ENCODE peak calls at places on chromosomes 1 and 21, in four cellular contexts. One of them, this sample, is unnamed.

GRCh38 chr1:1198423-1199140 is 7.8 kb downstream of the TNFRSF18 start:
- DNase-seq in body of pancreas: no peak
- DNase-seq in sigmoid colon: no peak
- DNase-seq in breast epithelium: no peak
- DNase-seq in this sample: no peak

GRCh38 chr1:20725189-20726106 is 7.1 kb downstream of the SH2D5 start:
- DNase-seq in body of pancreas: no peak
- DNase-seq in sigmoid colon: peak
- DNase-seq in breast epithelium: no peak
- DNase-seq in this sample: peak

GRCh38 chr1:41689596-41689995 is 205.1 kb upstream of the EDN2 start:
- DNase-seq in body of pancreas: no peak
- DNase-seq in sigmoid colon: no peak
- DNase-seq in breast epithelium: no peak
- DNase-seq in this sample: no peak

GRCh38 chr1:25641931-25642611 is 25.5 kb downstream of the MAN1C1 start:
- DNase-seq in body of pancreas: no peak
- DNase-seq in sigmoid colon: peak
- DNase-seq in breast epithelium: no peak
- DNase-seq in this sample: no peak

GRCh38 chr1:151512326-151512725 is 1.1 kb downstream of the CGN start:
- DNase-seq in body of pancreas: no peak
- DNase-seq in sigmoid colon: peak
- DNase-seq in breast epithelium: no peak
- DNase-seq in this sample: no peak

GRCh38 chr1:58852731-58853485 is 69.1 kb upstream of the JUN start:
- DNase-seq in body of pancreas: no peak
- DNase-seq in sigmoid colon: no peak
- DNase-seq in breast epithelium: no peak
- DNase-seq in this sample: no peak

GRCh38 chr1:214445846-214446614 is 105.4 kb downstream of the PTPN14 start:
- DNase-seq in body of pancreas: no peak
- DNase-seq in sigmoid colon: no peak
- DNase-seq in breast epithelium: no peak
- DNase-seq in this sample: peak

GRCh38 chr1:223175032-223175431 is 32.0 kb upstream of the TLR5 start:
- DNase-seq in body of pancreas: no peak
- DNase-seq in sigmoid colon: no peak
- DNase-seq in breast epithelium: no peak
- DNase-seq in this sample: no peak

GRCh38 chr21:44253832-44254700 is 7.6 kb downstream of the DNMT3L start:
- DNase-seq in body of pancreas: no peak
- DNase-seq in sigmoid colon: peak
- DNase-seq in breast epithelium: no peak
- DNase-seq in this sample: no peak

GRCh38 chr1:180254854-180255253 is 24.8 kb downstream of the LHX4 start:
- DNase-seq in body of pancreas: no peak
- DNase-seq in sigmoid colon: peak
- DNase-seq in breast epithelium: no peak
- DNase-seq in this sample: no peak

GRCh38 chr1:86183711-86184252 is 27.2 kb upstream of the COL24A1 start:
- DNase-seq in body of pancreas: no peak
- DNase-seq in sigmoid colon: no peak
- DNase-seq in breast epithelium: no peak
- DNase-seq in this sample: no peak

DNA sequence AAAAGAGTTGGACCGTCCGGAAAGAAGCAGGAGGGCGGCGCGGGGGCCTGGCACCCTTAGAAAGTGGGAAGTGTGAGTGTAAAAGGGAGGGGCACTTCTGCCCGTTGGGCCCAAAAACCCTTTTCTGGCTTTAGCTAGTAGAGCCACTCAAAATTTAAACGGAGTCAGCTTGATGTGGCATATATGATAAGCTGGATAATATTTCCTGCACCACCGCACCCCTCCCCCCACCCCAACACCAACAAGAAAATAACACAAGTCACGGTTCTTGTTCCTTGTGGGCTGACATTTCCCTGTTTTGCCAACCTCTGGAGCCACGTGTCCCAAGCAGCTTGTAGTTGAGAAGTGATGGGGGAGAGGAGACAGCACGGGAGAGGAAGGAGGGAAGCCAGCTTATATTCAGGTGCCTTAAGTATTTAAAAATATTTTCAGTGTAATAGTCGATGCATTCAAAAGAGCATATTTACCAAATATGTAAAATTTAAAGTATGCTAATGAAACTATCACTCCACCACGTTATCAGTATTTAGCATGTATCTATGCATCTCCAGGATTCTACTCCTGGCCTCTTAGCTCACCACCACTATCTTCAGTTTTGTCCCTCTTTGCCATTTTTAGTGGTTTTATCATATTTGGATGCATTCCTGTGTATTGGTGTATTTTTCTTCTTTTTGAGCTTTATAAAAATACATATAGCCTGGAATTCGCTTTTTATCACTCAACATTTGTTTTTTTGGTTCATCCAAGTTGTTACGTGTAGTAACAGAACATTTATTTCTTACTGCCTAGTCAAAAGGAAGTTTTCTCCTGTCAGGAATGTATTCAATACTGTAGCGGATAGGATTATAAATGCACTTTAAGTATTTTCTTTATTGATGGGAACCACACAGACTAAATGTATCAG is 760 bp upstream of the DDX59 start:
- DNase-seq in body of pancreas: no peak
- DNase-seq in sigmoid colon: no peak
- DNase-seq in breast epithelium: no peak
- DNase-seq in this sample: peak
- TF ChIP-seq POLR2A in body of pancreas: no peak
- TF ChIP-seq POLR2A in sigmoid colon: no peak
- TF ChIP-seq POLR2A in breast epithelium: no peak
- TF ChIP-seq POLR2A in this sample: peak

DNA sequence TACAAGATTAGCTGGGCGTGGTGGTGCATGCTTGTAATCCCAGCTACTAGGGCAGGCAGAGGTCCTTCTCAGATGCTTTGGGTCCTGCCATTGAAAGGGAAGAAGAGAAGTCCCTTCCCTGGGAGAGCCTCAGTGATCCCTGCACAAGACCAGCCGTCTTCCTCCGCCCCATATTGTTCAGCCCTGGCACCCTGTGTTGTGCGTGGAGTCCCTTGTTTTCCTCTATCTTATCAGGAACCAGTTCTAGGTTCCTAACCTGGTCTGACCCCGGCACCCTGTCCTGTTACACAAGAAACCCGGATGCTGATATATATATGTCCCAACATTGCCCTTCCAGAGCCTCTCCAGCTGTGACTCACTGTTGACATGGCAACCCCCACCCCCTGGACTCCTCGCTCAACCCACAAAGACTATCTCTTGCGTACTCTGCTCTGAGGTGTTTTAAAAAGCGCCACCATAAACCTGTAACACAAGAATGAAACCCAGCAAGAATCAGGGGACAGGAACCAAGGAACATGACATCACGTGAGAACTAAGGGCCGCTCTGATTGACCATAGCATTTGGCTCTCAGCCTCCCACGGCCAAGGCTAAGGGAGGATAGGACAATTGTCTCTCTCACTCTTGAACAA is 4.8 kb downstream of the MX2 start:
- DNase-seq in body of pancreas: peak
- DNase-seq in sigmoid colon: peak
- DNase-seq in breast epithelium: no peak
- DNase-seq in this sample: no peak
- TF ChIP-seq POLR2A in body of pancreas: no peak
- TF ChIP-seq POLR2A in sigmoid colon: no peak
- TF ChIP-seq POLR2A in breast epithelium: no peak
- TF ChIP-seq POLR2A in this sample: no peak

DNA sequence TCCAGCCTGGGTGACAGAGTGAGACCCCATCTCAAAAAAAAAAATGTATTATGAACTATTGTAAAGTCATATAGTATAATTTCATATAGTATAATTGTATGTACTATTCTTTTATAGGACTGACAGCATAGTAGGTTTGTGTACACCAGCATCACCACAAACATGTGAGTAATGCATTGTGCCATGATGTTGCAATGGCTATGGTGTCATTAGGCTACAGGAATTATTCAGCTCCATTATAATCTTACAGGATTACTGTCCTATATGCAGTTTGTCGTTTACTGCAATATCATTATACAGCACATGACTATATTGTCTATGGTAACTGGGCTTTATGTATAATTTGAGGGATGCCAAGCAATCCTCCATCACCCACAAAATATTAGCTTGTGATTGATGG is 54.3 kb upstream of the PBX1 start:
- DNase-seq in body of pancreas: no peak
- DNase-seq in sigmoid colon: no peak
- DNase-seq in breast epithelium: no peak
- DNase-seq in this sample: no peak
- TF ChIP-seq POLR2A in body of pancreas: no peak
- TF ChIP-seq POLR2A in sigmoid colon: no peak
- TF ChIP-seq POLR2A in breast epithelium: no peak
- TF ChIP-seq POLR2A in this sample: no peak

GRCh38 chr1:42942444-42942843 is 16.2 kb downstream of the SLC2A1 start:
- DNase-seq in body of pancreas: no peak
- DNase-seq in sigmoid colon: no peak
- DNase-seq in breast epithelium: no peak
- DNase-seq in this sample: no peak

GRCh38 chr1:42943728-42944127 is 14.9 kb downstream of the SLC2A1 start:
- DNase-seq in body of pancreas: no peak
- DNase-seq in sigmoid colon: no peak
- DNase-seq in breast epithelium: no peak
- DNase-seq in this sample: no peak

GRCh38 chr1:42941640-42942330 is 16.9 kb downstream of the SLC2A1 start:
- DNase-seq in body of pancreas: peak
- DNase-seq in sigmoid colon: peak
- DNase-seq in breast epithelium: peak
- DNase-seq in this sample: peak

GRCh38 chr1:42944207-42944928 is 14.3 kb downstream of the SLC2A1 start:
- DNase-seq in body of pancreas: peak
- DNase-seq in sigmoid colon: peak
- DNase-seq in breast epithelium: no peak
- DNase-seq in this sample: no peak

DNA sequence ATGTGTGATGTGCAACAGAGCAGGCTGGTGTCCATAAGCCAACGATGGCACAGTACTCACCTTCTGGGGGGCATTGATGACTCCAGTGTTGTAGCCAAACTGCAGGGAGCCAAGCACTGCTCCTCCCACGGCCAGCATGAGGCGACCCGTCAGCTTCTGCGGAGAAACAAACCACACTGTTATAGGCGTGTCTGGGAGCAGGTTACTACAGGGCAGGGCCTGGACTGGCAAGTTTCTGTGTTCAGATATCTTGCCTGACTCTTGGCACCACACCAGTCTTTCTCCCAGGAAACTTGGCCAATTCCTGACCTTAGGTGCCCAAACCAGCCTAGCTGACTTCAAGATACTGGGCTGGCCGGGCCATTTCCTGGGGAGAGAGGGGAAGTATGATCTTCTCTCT is 15.5 kb downstream of the SLC2A1 start:
- DNase-seq in body of pancreas: peak
- DNase-seq in sigmoid colon: peak
- DNase-seq in breast epithelium: peak
- DNase-seq in this sample: peak
- TF ChIP-seq POLR2A in body of pancreas: no peak
- TF ChIP-seq POLR2A in sigmoid colon: no peak
- TF ChIP-seq POLR2A in breast epithelium: no peak
- TF ChIP-seq POLR2A in this sample: no peak

GRCh38 chr1:28736450-28737244 is at the start of gene YTHDF2:
- DNase-seq in body of pancreas: peak
- DNase-seq in sigmoid colon: peak
- DNase-seq in breast epithelium: peak
- DNase-seq in this sample: peak
- TF ChIP-seq POLR2A in body of pancreas: peak
- TF ChIP-seq POLR2A in sigmoid colon: peak
- TF ChIP-seq POLR2A in breast epithelium: peak
- TF ChIP-seq POLR2A in this sample: peak

GRCh38 chr1:202862672-202863560 is 26.0 kb downstream of the RABIF start:
- DNase-seq in body of pancreas: no peak
- DNase-seq in sigmoid colon: no peak
- DNase-seq in breast epithelium: no peak
- DNase-seq in this sample: no peak

GRCh38 chr1:202858789-202859414 is 30.0 kb downstream of the RABIF start:
- DNase-seq in body of pancreas: no peak
- DNase-seq in sigmoid colon: peak
- DNase-seq in breast epithelium: no peak
- DNase-seq in this sample: no peak

GRCh38 chr1:202860744-202861419 is 28.1 kb downstream of the RABIF start:
- DNase-seq in body of pancreas: peak
- DNase-seq in sigmoid colon: peak
- DNase-seq in breast epithelium: peak
- DNase-seq in this sample: peak

GRCh38 chr1:202858306-202858705 is 30.6 kb downstream of the RABIF start:
- DNase-seq in body of pancreas: peak
- DNase-seq in sigmoid colon: peak
- DNase-seq in breast epithelium: no peak
- DNase-seq in this sample: no peak

DNA sequence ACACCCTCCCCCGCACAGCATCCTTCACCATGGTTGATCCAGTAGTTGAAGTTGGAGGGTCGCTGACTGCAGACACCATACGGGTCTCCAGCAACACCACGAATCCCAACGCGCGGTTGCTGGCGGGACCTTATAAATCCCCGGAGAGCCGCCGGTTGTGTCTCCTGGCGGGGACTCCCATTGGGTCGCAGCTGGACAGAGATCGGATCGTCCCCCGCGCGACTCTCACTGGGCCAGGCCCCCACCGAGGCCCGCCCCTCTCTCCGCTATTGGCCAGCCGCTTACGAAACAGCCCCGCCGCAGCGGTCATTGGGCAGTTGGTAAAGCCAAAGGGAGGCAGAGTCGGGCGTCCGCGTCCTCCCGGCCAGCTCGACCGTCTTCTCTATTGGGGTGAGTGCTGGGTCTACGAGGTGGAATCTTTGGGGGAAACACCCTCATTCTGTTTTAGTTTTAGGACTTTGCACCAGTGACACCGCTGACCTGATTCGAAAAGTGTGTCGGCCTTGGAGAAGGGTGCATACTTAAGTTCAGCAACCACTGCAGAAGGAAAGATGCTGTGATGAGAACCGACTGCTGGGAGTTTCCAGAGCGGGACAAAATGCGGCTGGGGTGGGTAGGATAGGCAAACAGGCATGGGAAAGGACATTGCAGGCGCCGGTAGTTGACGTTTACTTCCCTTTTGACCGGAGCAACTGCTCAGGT is 27.4 kb downstream of the RABIF start:
- DNase-seq in body of pancreas: peak
- DNase-seq in sigmoid colon: peak
- DNase-seq in breast epithelium: peak
- DNase-seq in this sample: peak
- TF ChIP-seq POLR2A in body of pancreas: no peak
- TF ChIP-seq POLR2A in sigmoid colon: peak
- TF ChIP-seq POLR2A in breast epithelium: no peak
- TF ChIP-seq POLR2A in this sample: no peak

DNA sequence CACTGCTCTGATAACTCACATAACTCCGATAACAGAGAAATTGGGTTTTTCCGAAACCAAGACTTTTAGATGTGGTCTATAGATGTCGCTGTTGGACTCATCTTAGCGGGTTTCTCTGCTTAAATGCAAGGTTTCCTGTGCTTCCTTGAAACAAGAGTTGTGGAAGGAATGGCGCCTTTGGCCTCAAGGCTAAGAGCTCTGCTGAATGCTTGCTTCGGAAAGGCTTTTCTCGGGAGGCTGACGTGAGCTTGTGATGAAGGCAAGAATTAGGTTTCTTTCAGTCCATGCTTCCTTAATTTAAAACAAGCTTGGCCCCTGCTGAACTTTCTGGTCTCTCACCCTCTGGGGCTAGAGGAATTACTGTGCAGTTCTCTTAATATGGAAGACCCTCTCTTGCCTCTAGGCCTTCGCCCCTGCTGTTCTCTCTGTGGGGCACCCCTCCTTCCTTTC is 113.5 kb downstream of the MAP3K21 start:
- DNase-seq in body of pancreas: peak
- DNase-seq in sigmoid colon: no peak
- DNase-seq in breast epithelium: no peak
- DNase-seq in this sample: peak
- TF ChIP-seq POLR2A in body of pancreas: no peak
- TF ChIP-seq POLR2A in sigmoid colon: no peak
- TF ChIP-seq POLR2A in breast epithelium: no peak
- TF ChIP-seq POLR2A in this sample: no peak